ENCODE peak calls at places on chromosomes 16 and 17, in five cellular contexts. C is stomach, L is body of pancreas, H is OCI-LY7, P is heart right ventricle. J is an unnamed sample. For H3K4me1, the result is how much of the 10 kb centered on the place peaks cover.

GRCh38 chr17:290121-290521 is 62.5 kb downstream of the RPH3AL start:
- DNase-seq in H (no peak), L (peak), C (no peak), P (no peak), J (peak)

GRCh38 chr17:1008008-1008761 is 11.3 kb downstream of the TIMM22 start:
- DNase-seq in C (no peak), P (peak), L (no peak), H (no peak), J (no peak)

GRCh38 chr17:78252111-78252634 is 20.7 kb downstream of the TMEM235 start:
- DNase-seq in H (peak), C (peak), L (peak), P (no peak), J (no peak)

GRCh38 chr16:11128211-11129123 is 127.5 kb downstream of the SOCS1 start:
- DNase-seq in H (no peak), P (peak), C (peak), L (peak), J (no peak)

GRCh38 chr17:35890774-35891155 is 10.6 kb upstream of the CCL5 start:
- DNase-seq in P (no peak), C (peak), H (no peak), L (peak), J (no peak)

GRCh38 chr16:77223184-77223583 is 24.0 kb downstream of the SYCE1L start:
- DNase-seq in P (no peak), L (no peak), C (no peak), H (peak), J (no peak)

GRCh38 chr17:78359216-78359935 is 501 bp downstream of the SOCS3 start:
- DNase-seq in P (peak), C (no peak), L (peak), H (no peak), J (peak)

GRCh38 chr17:75504347-75505151 is 10.8 kb downstream of the CASKIN2 start:
- DNase-seq in H (peak), P (peak), L (peak), C (peak), J (no peak)

GRCh38 chr17:37489197-37490001 is at the start of gene DUSP14:
- DNase-seq in C (peak), P (peak), L (peak), H (peak), J (peak)

GRCh38 chr16:81293909-81294802 is 20.6 kb upstream of the GAN start:
- DNase-seq in L (no peak), H (no peak), C (no peak), P (no peak), J (no peak)

GRCh38 chr16:78298986-78299385 is 199.5 kb downstream of the WWOX start:
- DNase-seq in L (no peak), H (no peak), P (no peak), C (no peak), J (no peak)

GRCh38 chr17:67717192-67717623 is 528 bp upstream of the NOL11 start:
- DNase-seq in C (no peak), P (no peak), L (no peak), H (no peak), J (no peak)

GRCh38 chr16:64394061-64394460 is 727.8 kb downstream of the CDH11 start:
- DNase-seq in H (no peak), P (no peak), C (no peak), L (no peak), J (no peak)

GRCh38 chr17:22514767-22515320 is 822.5 kb downstream of the KCNJ18 start:
- DNase-seq in H (no peak), P (no peak), L (no peak), C (no peak), J (no peak)

GRCh38 chr17:67376509-67376891 is 581 bp upstream of the PITPNC1 start:
- DNase-seq in C (peak), P (no peak), H (peak), L (peak), J (no peak)

GRCh38 chr17:63740464-63741181 is 976 bp downstream of the STRADA start:
- DNase-seq in H (peak), L (no peak), C (no peak), P (no peak), J (no peak)

GRCh38 chr16:50185005-50185505 is 31.9 kb downstream of the TENT4B start:
- DNase-seq in C (no peak), P (no peak), H (no peak), L (no peak), J (no peak)

GRCh38 chr17:43958953-43959352 is 5.2 kb upstream of the PYY start:
- DNase-seq in C (no peak), L (no peak), P (no peak), H (no peak), J (no peak)

GRCh38 chr17:57671546-57672204 is 73.4 kb downstream of the CCDC182 start:
- DNase-seq in L (peak), H (peak), C (peak), P (peak), J (peak)

GRCh38 chr16:24612656-24613055 is 73.3 kb downstream of the RBBP6 start:
- DNase-seq in L (no peak), H (no peak), P (no peak), C (no peak), J (no peak)

GRCh38 chr16:24609417-24609739 is 70.0 kb downstream of the RBBP6 start:
- DNase-seq in L (no peak), H (no peak), C (no peak), P (no peak), J (no peak)

GRCh38 chr16:24610421-24610765 is 71.0 kb downstream of the RBBP6 start:
- DNase-seq in P (peak), H (no peak), L (peak), C (no peak), J (no peak)

GRCh38 chr16:24611310-24611709 is 71.9 kb downstream of the RBBP6 start:
- DNase-seq in C (no peak), P (no peak), H (no peak), L (no peak), J (no peak)

DNA sequence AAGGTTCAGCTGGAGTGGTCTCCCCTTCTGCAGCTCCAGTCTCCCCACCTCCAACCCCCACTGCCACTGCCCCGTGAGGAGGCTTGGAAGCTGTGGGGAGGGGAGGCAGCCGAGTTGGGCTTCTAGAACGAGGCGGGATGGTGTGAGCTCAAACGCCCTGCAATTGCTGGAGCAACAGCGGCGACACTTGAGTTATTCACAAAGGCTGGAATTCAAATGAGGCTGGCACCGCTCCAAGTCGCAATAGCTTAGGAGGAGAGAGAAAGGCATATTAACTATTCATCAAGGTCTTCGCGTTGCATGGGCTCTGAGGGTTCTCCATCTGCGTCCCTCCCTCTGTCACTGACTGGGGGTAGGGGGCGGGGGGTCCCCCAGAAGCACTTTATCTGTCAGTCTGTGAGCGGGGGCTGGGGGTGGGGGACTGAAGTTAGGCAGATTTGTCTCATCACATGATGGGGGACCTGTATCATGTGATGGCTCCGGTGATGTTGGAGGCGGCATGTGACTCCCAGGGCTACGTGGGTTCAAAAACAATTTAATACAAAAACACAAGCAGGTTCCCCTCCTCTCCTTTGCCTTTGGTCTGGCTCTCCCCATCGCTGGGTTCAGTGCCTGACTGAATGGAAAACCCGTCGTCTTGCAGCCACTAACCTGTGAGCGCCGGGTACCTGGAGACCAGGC is 70.5 kb downstream of the RBBP6 start:
- DNase-seq in C (peak), L (peak), H (no peak), P (peak), J (peak)
- H3K4me1 ChIP-seq in C (under half), L (under half), H (under half), P (under half), J (under half)

DNA sequence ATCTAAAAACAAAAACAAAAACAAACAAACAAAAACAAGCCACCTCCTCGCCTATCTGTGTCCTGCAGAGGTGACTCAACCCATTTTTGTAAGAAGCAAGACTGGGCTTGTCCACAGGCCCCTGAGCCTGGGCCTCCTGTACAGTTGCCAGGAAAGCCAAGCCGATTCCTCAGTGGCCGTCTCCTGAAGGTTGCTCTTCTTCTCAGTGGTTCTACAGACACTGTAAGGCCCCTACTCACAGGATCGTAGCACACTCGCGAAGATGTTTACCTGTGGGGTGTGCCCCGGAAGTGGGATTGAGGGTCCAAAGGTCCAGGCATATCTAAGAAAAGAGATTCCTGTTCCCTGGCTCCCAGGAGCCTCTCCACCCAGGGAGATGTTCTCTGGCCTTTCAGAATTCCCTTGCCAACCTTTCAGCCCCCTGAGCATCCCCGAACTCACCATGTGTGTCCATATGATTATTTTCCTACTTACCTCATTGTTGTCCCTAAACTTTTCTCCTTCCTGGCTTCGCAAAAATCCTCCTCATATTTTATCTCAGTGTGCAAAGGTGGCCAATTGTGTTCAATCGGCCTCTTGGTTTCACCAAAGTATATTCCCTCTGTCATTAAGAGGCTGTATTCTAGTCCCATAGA is 7.5 kb upstream of the CES3 start:
- DNase-seq in P (no peak), L (no peak), H (no peak), C (peak), J (no peak)
- H3K27ac ChIP-seq in P (no peak), L (no peak), H (no peak), C (no peak), J (no peak)

GRCh38 chr16:68526143-68526781 is 12.8 kb upstream of the ZFP90 start:
- DNase-seq in P (no peak), L (no peak), H (peak), C (no peak), J (no peak)

GRCh38 chr16:68520649-68521086 is 18.4 kb upstream of the ZFP90 start:
- DNase-seq in L (peak), H (peak), P (peak), C (peak), J (peak)

GRCh38 chr16:68526782-68527145 is 12.3 kb upstream of the ZFP90 start:
- DNase-seq in H (no peak), L (no peak), C (no peak), P (no peak), J (no peak)

GRCh38 chr16:68528686-68529379 is 10.3 kb upstream of the ZFP90 start:
- DNase-seq in P (peak), H (peak), L (peak), C (peak), J (peak)

DNA sequence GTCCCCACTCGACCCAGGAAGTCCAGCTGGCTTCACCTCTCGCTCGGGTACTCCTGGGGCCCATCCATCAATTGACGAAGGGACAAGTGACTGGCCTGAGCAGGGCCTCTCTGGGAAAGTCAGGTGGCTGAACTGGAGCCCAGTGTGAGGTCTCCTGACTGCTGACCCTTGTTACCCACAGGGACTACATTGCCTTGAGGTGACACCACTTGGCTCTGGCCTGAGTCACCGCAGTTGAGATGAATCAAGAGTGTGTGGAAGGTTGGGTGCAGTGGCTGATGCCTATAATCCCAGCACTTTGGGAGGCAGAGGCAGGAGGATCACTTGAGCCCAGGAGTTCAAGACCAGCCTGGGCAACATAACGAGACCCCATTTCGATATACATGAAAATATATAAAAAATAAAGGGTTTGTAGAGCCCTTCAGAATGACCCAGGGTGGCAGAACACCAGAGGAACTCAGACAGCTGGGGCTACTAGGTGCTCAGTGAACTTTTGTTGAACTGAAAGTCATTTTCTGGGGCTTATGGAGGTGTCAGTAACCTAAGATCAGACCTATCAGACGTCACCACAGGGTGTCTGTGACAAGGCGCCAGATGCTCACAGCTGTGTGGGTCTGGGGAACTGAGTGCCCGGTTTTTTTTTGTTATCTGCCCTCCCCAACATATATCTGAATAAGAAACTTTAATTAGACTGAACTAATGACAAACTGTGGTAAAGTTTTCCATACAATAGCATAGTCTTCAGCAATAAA is 14.8 kb upstream of the ZFP90 start:
- DNase-seq in P (no peak), H (no peak), C (no peak), L (no peak), J (no peak)
- TF ChIP-seq CTCF in P (no peak), H (no peak), C (no peak), L (no peak), J (no peak)

GRCh38 chr17:29059281-29059680 is 16.3 kb downstream of the PIPOX start:
- DNase-seq in C (no peak), H (no peak), P (no peak), L (no peak), J (no peak)
- H3K4me1 ChIP-seq in C (under half), H (under half), P (under half), L (under half), J (under half)

GRCh38 chr17:31524926-31525800 is 133.7 kb downstream of the RAB11FIP4 start:
- DNase-seq in P (peak), C (peak), H (peak), L (peak), J (peak)
- H3K27ac ChIP-seq in P (no peak), C (no peak), H (no peak), L (peak), J (no peak)

DNA sequence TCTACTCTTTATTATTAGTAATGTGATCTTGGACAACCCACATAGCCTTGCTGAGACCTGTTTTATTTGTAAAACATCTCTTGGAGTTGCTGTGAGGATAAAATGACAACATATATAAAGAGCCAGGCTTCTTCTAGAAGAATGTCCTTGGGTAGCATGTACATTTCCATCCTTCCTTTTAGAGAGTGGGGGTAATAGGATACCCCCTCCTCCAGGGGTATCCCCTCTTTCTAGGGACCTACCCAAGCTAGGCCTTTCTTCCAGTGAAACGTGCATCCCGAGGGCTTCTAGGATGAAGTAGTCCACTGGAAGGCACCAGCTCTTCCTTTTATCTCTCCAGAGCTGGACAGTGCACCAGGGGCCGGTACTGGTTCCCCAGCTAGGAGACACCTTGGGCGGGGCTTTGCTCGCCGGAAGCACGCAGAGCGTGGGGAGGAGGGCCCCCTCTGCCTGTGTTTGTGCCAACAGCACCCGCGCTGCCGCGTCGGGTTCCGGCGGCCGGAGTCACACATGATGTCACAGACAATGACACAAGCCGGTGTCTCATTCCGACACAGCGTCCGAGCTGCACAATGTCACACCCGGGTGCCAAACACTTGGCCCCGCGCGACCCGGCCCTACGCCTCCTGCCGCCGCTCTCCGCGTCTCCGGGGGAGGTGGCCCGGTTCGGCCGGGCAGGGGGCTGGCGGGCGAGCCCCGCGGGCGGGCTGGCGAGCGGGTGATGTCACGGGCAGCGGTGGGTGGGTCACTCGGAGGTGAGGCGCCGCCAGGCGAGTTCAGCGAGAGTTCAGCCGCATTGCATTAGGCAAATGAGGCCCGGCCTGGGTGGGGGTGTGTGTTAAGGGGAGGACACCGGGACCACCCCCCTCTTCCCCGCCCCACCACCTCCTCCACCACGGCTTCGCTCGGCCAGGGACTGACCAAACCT is 23.4 kb downstream of the GJD3 start:
- DNase-seq in L (peak), P (peak), C (peak), H (peak), J (peak)
- TF ChIP-seq CTCF in L (peak), P (peak), C (no peak), H (peak), J (no peak)

DNA sequence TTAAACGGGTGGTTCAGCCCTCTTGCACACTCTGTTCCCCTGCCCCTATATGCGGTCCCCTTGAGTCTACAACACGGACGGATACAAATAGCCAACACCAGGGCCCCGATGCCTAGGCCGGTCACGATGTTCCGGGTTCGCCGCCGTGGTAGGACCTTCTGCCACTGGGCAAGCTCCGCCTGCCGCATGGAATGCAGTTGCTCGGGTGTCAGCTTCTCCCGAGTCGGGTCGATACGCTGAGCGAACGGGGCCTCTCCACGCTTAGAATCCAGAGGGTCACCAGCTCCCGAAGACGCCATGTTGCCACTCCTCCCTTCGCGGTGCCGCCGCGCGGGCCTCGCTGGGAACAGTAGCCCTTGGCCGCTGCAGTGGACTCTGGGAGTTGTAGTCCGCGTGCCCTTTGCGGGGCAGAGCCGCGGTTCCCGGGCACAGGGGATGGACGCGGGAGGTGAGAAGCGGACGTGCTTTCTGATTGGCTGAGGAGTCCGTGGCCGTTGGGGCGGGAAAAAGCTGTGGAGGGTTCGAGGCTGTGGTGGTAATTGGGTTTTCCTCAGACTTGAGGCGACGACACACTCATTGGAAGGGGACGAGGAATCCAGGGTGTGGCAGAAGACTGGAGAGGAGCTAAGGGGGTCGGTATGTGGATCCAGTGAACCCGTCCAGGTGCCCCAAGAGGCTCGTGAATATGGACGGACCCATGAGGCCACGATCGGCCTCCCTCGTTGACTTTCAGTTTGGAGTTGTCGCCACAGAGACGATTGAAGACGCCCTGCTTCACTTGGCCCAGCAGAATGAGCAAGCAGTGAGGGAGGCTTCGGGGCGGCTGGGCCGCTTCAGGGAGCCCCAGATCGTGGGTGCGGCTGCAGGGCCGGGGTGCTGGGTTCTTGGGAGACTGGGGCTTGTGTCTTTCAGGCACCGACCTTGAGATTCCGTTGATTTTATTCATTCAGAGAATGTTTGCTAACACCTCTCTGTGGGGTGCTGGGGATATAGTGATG is at the start of the genes CNTD1 and COA3:
- DNase-seq in L (peak), P (peak), C (peak), H (peak), J (peak)
- H3K4me1 ChIP-seq in L (under half), P (under half), C (under half), H (under half), J (under half)

J was measured in left lung.